ENCODE peak calls at places on chromosomes 12 and 14, in eight cellular contexts. F, L, S, O, M, D, X and A are unnamed samples.

GRCh38 chr14:59484611-59485174 is 376 bp downstream of the JKAMP start:
- DNase-seq in F (peak), O (no peak), M (no peak), L (no peak), X (no peak), D (no peak), S (peak), A (peak)

GRCh38 chr14:71478542-71478941 is 453.7 kb upstream of the RGS6 start:
- DNase-seq in O (no peak), D (no peak), S (peak), F (peak), X (no peak), M (peak), L (peak), A (peak)

GRCh38 chr14:64723691-64724577 is 19.7 kb downstream of the PLEKHG3 start:
- DNase-seq in D (no peak), O (no peak), X (no peak), S (peak), M (no peak), L (no peak), F (no peak), A (peak)

GRCh38 chr14:43172899-43173548 is 1334.1 kb downstream of the FSCB start:
- DNase-seq in S (no peak), L (no peak), O (no peak), F (no peak), D (no peak), M (no peak), X (no peak), A (no peak)

GRCh38 chr12:5588231-5588995 is 156.5 kb downstream of the NTF3 start:
- DNase-seq in F (peak), L (peak), D (no peak), M (no peak), X (no peak), S (no peak), O (no peak), A (peak)

GRCh38 chr14:100566119-100566518 is 21.1 kb downstream of the BEGAIN start:
- DNase-seq in X (no peak), M (no peak), F (no peak), O (no peak), D (no peak), L (no peak), S (no peak), A (no peak)

GRCh38 chr12:54658306-54659264 is 10.4 kb upstream of the DCD start:
- DNase-seq in L (peak), M (peak), O (peak), S (no peak), D (no peak), F (peak), X (no peak), A (peak)

GRCh38 chr12:104215638-104216297 is at the start of gene TXNRD1:
- DNase-seq in X (peak), S (peak), F (peak), D (peak), L (peak), O (peak), M (peak), A (peak)

GRCh38 chr12:68042212-68042699 is 53.0 kb downstream of the IFNG-AS1 start:
- DNase-seq in L (peak), F (peak), O (no peak), M (peak), D (no peak), X (no peak), S (no peak), A (no peak)

GRCh38 chr14:68784995-68785816 is 7.7 kb downstream of the ZFP36L1 start:
- DNase-seq in M (no peak), S (no peak), D (peak), X (no peak), F (peak), O (peak), L (peak), A (peak)

GRCh38 chr14:75025082-75025481 is 22.4 kb downstream of the EIF2B2 start:
- DNase-seq in S (no peak), O (no peak), L (peak), D (no peak), X (no peak), F (peak), M (no peak), A (no peak)

GRCh38 chr12:94109154-94109553 is 39.2 kb upstream of the PLXNC1 start:
- DNase-seq in M (peak), X (no peak), O (no peak), F (peak), D (no peak), S (no peak), L (peak), A (peak)

GRCh38 chr14:49366416-49366815 is 219.8 kb downstream of the RPS29 start:
- DNase-seq in X (no peak), O (no peak), F (no peak), L (no peak), D (no peak), M (no peak), S (no peak), A (no peak)

GRCh38 chr12:104596128-104596799 is 139.5 kb downstream of the CHST11 start:
- DNase-seq in X (no peak), F (peak), L (peak), S (no peak), M (no peak), O (no peak), D (no peak), A (peak)